ENCODE peak calls at places on chromosomes 3 and 15, in ten cellular contexts. G is OCI-LY7, X is A549, F is astrocyte, Z is uterus, R is upper lobe of left lung, A is psoas muscle, H is lung, C is stomach, W is caudate nucleus. T is an unnamed sample.

GRCh38 chr15:66189291-66189690 is 64.3 kb downstream of the MEGF11 start:
- DNase-seq in G (no peak), X (no peak), F (no peak), Z (no peak), R (no peak), A (no peak), H (no peak), C (no peak), W (no peak), T (no peak)

GRCh38 chr15:63939531-63940130 is 105.9 kb upstream of the HERC1 start:
- DNase-seq in G (no peak), X (no peak), F (peak), Z (no peak), R (no peak), A (peak), H (no peak), C (peak), W (no peak), T (no peak)

GRCh38 chr3:64377942-64378341 is 152.7 kb upstream of the PRICKLE2 start:
- DNase-seq in G (no peak), X (no peak), F (no peak), Z (no peak), R (no peak), A (no peak), H (no peak), C (no peak), W (no peak), T (no peak)

GRCh38 chr15:67501836-67502461 is 19.0 kb upstream of the C15orf61 start:
- DNase-seq in G (no peak), X (no peak), F (no peak), Z (no peak), R (no peak), A (no peak), H (no peak), C (no peak), W (no peak), T (no peak)

GRCh38 chr15:55151621-55152020 is 45.1 kb downstream of the RSL24D1 start:
- DNase-seq in G (no peak), X (no peak), F (no peak), Z (no peak), R (no peak), A (no peak), H (no peak), C (no peak), W (no peak), T (no peak)

GRCh38 chr3:16849240-16849639 is 35.5 kb upstream of the PLCL2 start:
- DNase-seq in G (peak), X (no peak), F (peak), Z (peak), R (no peak), A (peak), H (peak), C (peak), W (peak), T (no peak)

GRCh38 chr3:68018275-68018674 is 363.9 kb upstream of the SUCLG2 start:
- DNase-seq in G (peak), X (no peak), F (no peak), Z (no peak), R (no peak), A (no peak), H (no peak), C (no peak), W (no peak), T (no peak)

GRCh38 chr15:80709542-80709941 is 14.4 kb downstream of the ABHD17C start:
- DNase-seq in G (no peak), X (no peak), F (no peak), Z (no peak), R (no peak), A (no peak), H (peak), C (peak), W (no peak), T (no peak)

GRCh38 chr3:99570061-99570460 is 68.3 kb upstream of the COL8A1 start:
- DNase-seq in G (no peak), X (no peak), F (no peak), Z (no peak), R (no peak), A (no peak), H (no peak), C (no peak), W (no peak), T (no peak)

DNA sequence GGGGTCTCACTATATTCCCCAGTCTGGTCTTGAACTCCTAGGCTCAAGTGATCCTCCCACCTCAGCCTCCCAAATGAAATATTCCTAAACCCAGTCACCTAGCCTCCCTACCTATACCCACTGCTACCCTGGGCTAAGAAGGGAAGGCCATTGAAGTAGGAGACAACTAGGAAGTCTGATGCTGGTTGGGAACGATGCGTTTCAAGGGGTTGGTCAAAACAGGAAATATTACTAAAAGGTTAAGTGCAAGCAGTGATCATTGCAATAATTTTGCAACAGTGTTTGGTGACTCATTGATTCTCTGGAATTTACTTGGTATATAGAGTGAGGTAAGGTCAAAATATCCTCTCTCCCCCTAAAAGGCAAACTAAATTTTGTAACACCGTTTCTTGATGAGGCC is 4.6 kb upstream of the UQCRC1 start:
- DNase-seq in G (no peak), X (no peak), F (no peak), Z (no peak), R (no peak), A (no peak), H (no peak), C (no peak), W (no peak), T (peak)
- H3K27ac ChIP-seq in G (no peak), X (peak), F (no peak), Z (no peak), R (no peak), A (no peak), H (no peak), C (peak), W (no peak), T (peak)

GRCh38 chr3:111610189-111610588 is 15.0 kb upstream of the ZBED2 start:
- DNase-seq in G (peak), X (no peak), F (peak), Z (no peak), R (no peak), A (no peak), H (no peak), C (no peak), W (no peak), T (peak)

GRCh38 chr3:111610612-111611054 is 15.5 kb upstream of the ZBED2 start:
- DNase-seq in G (no peak), X (no peak), F (no peak), Z (no peak), R (no peak), A (no peak), H (no peak), C (no peak), W (no peak), T (peak)

GRCh38 chr3:111609700-111610099 is 14.6 kb upstream of the ZBED2 start:
- DNase-seq in G (no peak), X (no peak), F (no peak), Z (no peak), R (no peak), A (no peak), H (no peak), C (no peak), W (no peak), T (no peak)

GRCh38 chr3:111607242-111607641 is 12.1 kb upstream of the ZBED2 start:
- DNase-seq in G (no peak), X (no peak), F (no peak), Z (no peak), R (no peak), A (no peak), H (no peak), C (no peak), W (no peak), T (no peak)

DNA sequence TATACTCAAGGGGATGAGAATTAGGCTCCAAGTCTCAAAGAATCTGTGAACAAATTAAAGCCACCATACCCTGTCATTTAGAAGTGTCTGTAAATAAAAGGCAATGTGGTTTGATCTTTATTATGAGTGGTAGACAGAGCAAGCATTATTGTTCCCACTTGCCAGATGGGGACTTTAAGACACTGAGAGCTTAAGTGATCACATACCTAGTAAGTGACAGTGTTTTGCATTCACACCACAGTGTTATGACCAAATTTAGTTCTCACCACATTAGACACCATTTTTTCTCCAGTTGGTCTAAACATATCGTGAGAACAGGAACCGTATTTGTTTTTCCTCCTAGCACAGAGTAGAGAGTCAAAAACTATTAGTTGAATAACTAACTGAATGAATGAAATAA is 13.2 kb upstream of the ZBED2 start:
- DNase-seq in G (no peak), X (no peak), F (no peak), Z (no peak), R (no peak), A (no peak), H (no peak), C (no peak), W (no peak), T (no peak)
- H3K27ac ChIP-seq in G (no peak), X (no peak), F (no peak), Z (no peak), R (no peak), A (no peak), H (no peak), C (no peak), W (no peak), T (peak)

GRCh38 chr3:50258979-50259378 is 10.0 kb upstream of the SEMA3B start:
- DNase-seq in G (no peak), X (no peak), F (no peak), Z (no peak), R (no peak), A (no peak), H (no peak), C (no peak), W (no peak), T (no peak)

GRCh38 chr3:50255251-50255615 is 13.7 kb upstream of the SEMA3B start:
- DNase-seq in G (no peak), X (no peak), F (no peak), Z (no peak), R (no peak), A (no peak), H (no peak), C (no peak), W (no peak), T (no peak)

GRCh38 chr3:50257990-50258389 is 11.0 kb upstream of the SEMA3B start:
- DNase-seq in G (no peak), X (no peak), F (no peak), Z (no peak), R (no peak), A (no peak), H (no peak), C (no peak), W (no peak), T (no peak)

GRCh38 chr3:50259432-50260026 is 9.4 kb upstream of the SEMA3B start:
- DNase-seq in G (no peak), X (no peak), F (no peak), Z (no peak), R (no peak), A (no peak), H (no peak), C (no peak), W (no peak), T (no peak)

GRCh38 chr3:50256978-50257890 is 11.7 kb upstream of the SEMA3B start:
- DNase-seq in G (peak), X (no peak), F (no peak), Z (no peak), R (no peak), A (no peak), H (no peak), C (peak), W (no peak), T (no peak)
- H3K27ac ChIP-seq in G (no peak), X (no peak), F (no peak), Z (peak), R (peak), A (no peak), H (peak), C (peak), W (peak), T (no peak)

GRCh38 chr3:160644491-160644890 is 32.5 kb upstream of the ARL14 start:
- DNase-seq in G (no peak), X (no peak), F (no peak), Z (no peak), R (no peak), A (no peak), H (no peak), C (no peak), W (no peak), T (no peak)
- H3K27ac ChIP-seq in G (no peak), X (no peak), F (no peak), Z (no peak), R (no peak), A (no peak), H (no peak), C (no peak), W (no peak), T (no peak)

DNA sequence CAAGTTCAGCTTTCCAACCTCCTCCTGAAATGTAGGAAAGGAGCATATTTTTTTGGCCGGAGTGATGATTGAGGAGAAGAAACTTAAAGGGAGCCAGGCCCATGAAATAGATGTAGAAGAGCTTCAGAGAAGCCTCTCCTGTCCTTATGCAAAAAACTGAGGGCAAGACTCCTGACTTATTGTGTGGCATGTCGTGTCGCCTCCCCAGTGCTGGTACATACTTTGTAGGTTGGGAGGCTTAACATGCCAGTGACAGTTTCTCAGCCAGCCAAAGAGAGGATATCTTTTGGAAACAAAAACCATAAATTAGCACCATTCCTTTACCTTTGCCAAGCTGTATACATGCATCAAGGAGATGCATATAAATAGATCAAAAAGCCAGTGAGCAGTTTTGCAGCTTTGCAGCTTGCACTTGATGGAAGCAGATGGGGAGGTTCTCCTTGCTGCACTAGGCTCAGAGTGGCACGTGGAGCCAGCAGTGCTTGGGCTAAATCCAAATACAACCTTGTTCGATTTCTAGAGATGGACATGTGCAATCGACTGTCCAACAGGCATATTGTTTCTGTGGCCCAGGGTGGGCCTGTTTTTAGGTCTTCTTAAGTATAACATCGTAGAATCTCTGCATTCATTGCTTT is 10.2 kb downstream of the SLCO3A1 start:
- DNase-seq in G (no peak), X (no peak), F (no peak), Z (no peak), R (no peak), A (no peak), H (no peak), C (no peak), W (no peak), T (no peak)
- H3K27ac ChIP-seq in G (peak), X (no peak), F (no peak), Z (no peak), R (no peak), A (no peak), H (no peak), C (no peak), W (no peak), T (peak)

DNA sequence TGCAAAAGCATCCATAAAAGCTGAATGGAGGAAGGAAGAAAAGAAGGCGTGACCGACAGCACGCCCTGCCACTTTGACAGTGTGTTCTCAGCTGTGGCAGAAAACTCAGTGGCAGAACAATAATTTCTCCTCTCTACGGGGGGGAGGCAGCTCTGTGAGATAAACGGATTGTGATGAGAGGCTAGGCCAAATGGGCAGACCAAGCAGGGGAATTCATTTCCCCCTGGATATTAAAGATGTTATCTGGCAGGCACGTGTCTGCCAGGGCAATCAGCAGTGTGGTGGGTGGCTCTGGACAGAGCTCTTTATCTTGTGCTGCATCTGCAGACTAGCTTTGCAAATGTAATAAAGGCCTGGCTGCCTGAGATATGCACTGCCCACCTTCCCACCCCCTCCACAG is 1.9 kb upstream of the RMDN3 start:
- DNase-seq in G (no peak), X (no peak), F (no peak), Z (no peak), R (no peak), A (no peak), H (no peak), C (no peak), W (no peak), T (no peak)
- H3K27ac ChIP-seq in G (peak), X (no peak), F (no peak), Z (no peak), R (no peak), A (no peak), H (no peak), C (no peak), W (no peak), T (no peak)

DNA sequence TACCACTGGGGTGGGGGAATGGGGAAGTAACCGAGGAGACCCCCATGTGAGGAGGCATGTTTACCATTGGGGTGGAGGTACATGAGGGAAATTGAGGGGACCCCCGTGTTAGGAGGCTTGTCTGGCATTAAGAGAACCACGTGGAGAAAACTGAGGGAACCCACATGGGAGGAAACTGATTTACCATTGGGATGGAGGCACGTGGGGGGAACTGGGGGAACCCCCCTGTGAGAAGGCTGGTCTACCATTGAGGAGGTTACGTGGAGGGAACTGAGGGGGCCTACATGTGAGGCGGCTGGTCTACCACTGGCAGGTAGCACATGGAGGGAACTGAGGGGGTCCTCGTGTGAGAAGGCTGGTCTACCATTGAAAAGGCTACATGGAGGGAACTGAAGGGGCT is 159.4 kb downstream of the FBLN2 start:
- DNase-seq in G (no peak), X (no peak), F (no peak), Z (peak), R (no peak), A (no peak), H (peak), C (no peak), W (no peak), T (no peak)
- H3K27ac ChIP-seq in G (no peak), X (no peak), F (no peak), Z (no peak), R (no peak), A (no peak), H (no peak), C (no peak), W (no peak), T (no peak)

DNA sequence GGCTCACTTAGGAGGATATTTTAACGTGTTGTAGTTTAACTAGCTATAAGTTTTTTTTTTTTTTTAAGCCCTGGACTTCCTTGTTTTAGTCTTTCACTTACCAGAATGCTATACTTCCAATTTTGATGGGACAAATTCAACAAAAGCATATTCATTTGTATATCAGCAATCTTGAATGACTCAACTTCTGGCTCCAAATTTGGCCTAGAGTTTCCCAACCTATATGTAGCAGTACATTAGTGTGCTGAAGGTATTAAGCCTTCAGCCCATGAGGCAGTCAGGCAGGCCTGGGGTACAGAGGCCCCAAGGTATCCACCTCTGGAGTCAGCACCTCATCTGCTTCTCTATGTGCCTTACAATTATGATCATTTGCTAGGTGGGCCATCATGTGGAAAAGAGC is 5.9 kb downstream of the PBRM1 start:
- DNase-seq in G (no peak), X (no peak), F (no peak), Z (no peak), R (no peak), A (no peak), H (no peak), C (no peak), W (no peak), T (no peak)
- H3K27ac ChIP-seq in G (no peak), X (no peak), F (no peak), Z (no peak), R (peak), A (no peak), H (peak), C (peak), W (no peak), T (peak)

DNA sequence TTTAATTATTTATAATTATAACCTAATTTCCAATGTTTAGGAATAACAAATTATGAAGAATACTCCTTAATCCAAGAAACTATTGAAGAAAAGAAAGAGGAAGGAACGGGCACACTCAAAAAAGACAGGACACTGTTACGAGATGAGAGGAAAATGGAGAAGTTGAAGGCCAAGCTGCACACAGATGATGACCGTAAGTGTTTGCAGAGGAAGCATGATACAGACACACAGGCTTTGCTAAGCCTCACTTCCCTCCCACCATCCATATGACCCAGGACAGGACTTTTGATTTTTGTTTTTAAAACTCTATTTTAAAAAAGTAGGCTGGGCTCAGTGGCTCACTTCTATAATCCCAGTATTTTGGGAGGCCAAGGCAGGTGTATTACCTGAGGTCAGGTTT is 389.4 kb upstream of the TPM1 start:
- DNase-seq in G (no peak), X (no peak), F (no peak), Z (no peak), R (no peak), A (no peak), H (no peak), C (no peak), W (no peak), T (no peak)
- H3K27ac ChIP-seq in G (no peak), X (no peak), F (no peak), Z (no peak), R (no peak), A (no peak), H (no peak), C (peak), W (no peak), T (no peak)

T was measured in epithelial cell of prostate.